ENCODE peak calls at places on chromosomes 6 and 20, in ten cellular contexts. X is nephron progenitor cell, E is upper lobe of right lung, J is K562, H is tibial nerve, Q is H9, I is upper lobe of left lung, T is HFFc6, O is GM10248, L is endothelial cell of umbilical vein. D is an unnamed sample.
A peak's percentile ranks its signal among the peaks of the same experiment; 100 is the strongest.

GRCh38 chr6:143620461-143620860 is 57.3 kb upstream of the PHACTR2 start:
- DNase-seq in X (no peak), E (no peak), J (no peak), H (no peak), Q (no peak), I (no peak), T (no peak), O (no peak), L (no peak), D (no peak)

GRCh38 chr20:42485566-42485965 is 704.1 kb downstream of the PTPRT start:
- DNase-seq in X (no peak), E (no peak), J (no peak), H (no peak), Q (no peak), I (no peak), T (no peak), O (no peak), L (no peak), D (no peak)

GRCh38 chr20:31581391-31581790 is 23.7 kb upstream of the ID1 start:
- DNase-seq in X (no peak), E (no peak), J (no peak), H (no peak), Q (peak; percentile 66), I (no peak), T (no peak), O (no peak), L (no peak), D (no peak)

GRCh38 chr6:167798453-167798852 is 28.3 kb upstream of the AFDN start:
- DNase-seq in X (no peak), E (no peak), J (no peak), H (no peak), Q (no peak), I (no peak), T (no peak), O (no peak), L (no peak), D (no peak)

GRCh38 chr20:14817121-14817520 is 479.7 kb upstream of the FLRT3 start:
- DNase-seq in X (no peak), E (no peak), J (no peak), H (no peak), Q (no peak), I (no peak), T (no peak), O (no peak), L (no peak), D (no peak)

GRCh38 chr6:169843110-169843509 is 91.7 kb downstream of the ERMARD start:
- DNase-seq in X (no peak), E (peak; percentile 26), J (no peak), H (no peak), Q (peak; percentile 15), I (no peak), T (no peak), O (no peak), L (no peak), D (no peak)

GRCh38 chr20:7520361-7520760 is 419.9 kb downstream of the HAO1 start:
- DNase-seq in X (no peak), E (no peak), J (no peak), H (no peak), Q (no peak), I (no peak), T (no peak), O (no peak), L (no peak), D (no peak)

GRCh38 chr20:4091332-4092135 is 76.2 kb upstream of the RNF24 start:
- DNase-seq in X (peak; percentile 71), E (peak; percentile 83), J (peak; percentile 73), H (peak; percentile 46), Q (peak; percentile 83), I (no peak), T (peak; percentile 43), O (peak; percentile 72), L (peak; percentile 48), D (no peak)

GRCh38 chr20:49567421-49568256 is at the start of gene PTGIS:
- DNase-seq in X (peak; percentile 78), E (no peak), J (no peak), H (no peak), Q (peak; percentile 81), I (peak; percentile 88), T (no peak), O (no peak), L (no peak), D (no peak)

GRCh38 chr20:62648318-62648995 is 6.2 kb downstream of the SLCO4A1 start:
- DNase-seq in X (no peak), E (no peak), J (no peak), H (no peak), Q (no peak), I (no peak), T (no peak), O (no peak), L (no peak), D (no peak)

GRCh38 chr20:6504179-6504578 is 263.3 kb upstream of the BMP2 start:
- DNase-seq in X (no peak), E (no peak), J (no peak), H (no peak), Q (no peak), I (no peak), T (no peak), O (no peak), L (no peak), D (no peak)

GRCh38 chr6:111707773-111708172 is 102.1 kb upstream of the TRAF3IP2 start:
- DNase-seq in X (no peak), E (no peak), J (no peak), H (no peak), Q (no peak), I (no peak), T (no peak), O (no peak), L (no peak), D (no peak)

GRCh38 chr20:53122853-53123252 is 150.7 kb downstream of the TSHZ2 start:
- DNase-seq in X (no peak), E (no peak), J (no peak), H (no peak), Q (no peak), I (no peak), T (no peak), O (no peak), L (no peak), D (no peak)

GRCh38 chr6:120771019-120771418 is 563.3 kb downstream of the TBC1D32 start:
- DNase-seq in X (no peak), E (no peak), J (no peak), H (no peak), Q (no peak), I (no peak), T (no peak), O (no peak), L (no peak), D (no peak)

GRCh38 chr20:48440916-48441315 is 386.9 kb downstream of the PREX1 start:
- DNase-seq in X (no peak), E (no peak), J (no peak), H (no peak), Q (no peak), I (no peak), T (no peak), O (no peak), L (no peak), D (no peak)

GRCh38 chr6:54775586-54775985 is 71.0 kb upstream of the FAM83B start:
- DNase-seq in X (no peak), E (no peak), J (no peak), H (no peak), Q (no peak), I (no peak), T (no peak), O (no peak), L (no peak), D (no peak)

GRCh38 chr6:37039958-37040357 is 34.5 kb downstream of the FGD2 start:
- DNase-seq in X (no peak), E (no peak), J (no peak), H (no peak), Q (no peak), I (no peak), T (no peak), O (no peak), L (no peak), D (no peak)

GRCh38 chr20:38434310-38434741 is 802 bp downstream of the SNHG17 start:
- DNase-seq in X (peak; percentile 29), E (no peak), J (peak; percentile 51), H (no peak), Q (no peak), I (peak; percentile 41), T (no peak), O (no peak), L (peak; percentile 50), D (peak; percentile 31)

GRCh38 chr6:28203201-28203600 is 21.9 kb upstream of the ZSCAN9 start:
- DNase-seq in X (no peak), E (no peak), J (no peak), H (no peak), Q (peak; percentile 65), I (no peak), T (no peak), O (no peak), L (no peak), D (no peak)

DNA sequence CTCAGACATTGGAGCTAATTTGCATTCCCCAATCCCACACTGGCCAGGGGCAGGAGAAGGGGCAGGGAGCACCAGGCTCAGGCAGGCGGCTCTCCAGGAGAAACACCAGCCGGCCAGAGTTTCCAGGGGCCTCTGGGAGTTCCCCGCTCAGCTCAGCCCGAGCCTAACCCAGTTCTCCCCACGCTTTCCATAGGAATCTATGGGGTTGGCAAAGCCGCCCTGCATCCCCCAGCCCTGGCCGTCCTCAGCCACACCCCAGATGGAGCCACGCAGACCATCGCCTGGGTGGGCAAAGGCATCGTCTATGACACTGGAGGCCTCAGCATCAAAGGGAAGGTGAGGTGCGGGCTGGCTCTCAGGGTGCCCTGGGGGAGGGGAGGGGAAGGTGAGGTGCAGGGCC is 8.2 kb downstream of the NPEPL1 start:
- DNase-seq in X (no peak), E (peak; percentile 48), J (no peak), H (no peak), Q (peak; percentile 23), I (no peak), T (no peak), O (no peak), L (no peak), D (no peak)
- TF ChIP-seq CTCF in X (no peak), E (no peak), J (no peak), H (no peak), Q (no peak), I (no peak), T (no peak), O (no peak), L (no peak), D (no peak)

GRCh38 chr6:40395066-40395697 is 192.0 kb downstream of the LRFN2 start:
- DNase-seq in X (no peak), E (no peak), J (no peak), H (no peak), Q (peak; percentile 15), I (no peak), T (no peak), O (no peak), L (no peak), D (no peak)
- TF ChIP-seq CTCF in X (no peak), E (no peak), J (no peak), H (no peak), Q (no peak), I (no peak), T (no peak), O (no peak), L (no peak), D (no peak)

GRCh38 chr20:20566523-20566922 is 145.9 kb downstream of the RALGAPA2 start:
- DNase-seq in X (no peak), E (no peak), J (no peak), H (no peak), Q (no peak), I (no peak), T (no peak), O (no peak), L (no peak), D (no peak)
- TF ChIP-seq CTCF in X (no peak), E (no peak), J (no peak), H (no peak), Q (no peak), I (no peak), T (no peak), O (no peak), L (no peak), D (no peak)

GRCh38 chr6:166304106-166304505 is 4.1 kb downstream of the PRR18 start:
- DNase-seq in X (no peak), E (no peak), J (no peak), H (no peak), Q (peak; percentile 53), I (no peak), T (no peak), O (no peak), L (no peak), D (no peak)
- TF ChIP-seq CTCF in X (no peak), E (no peak), J (no peak), H (no peak), Q (peak; percentile 25), I (no peak), T (no peak), O (no peak), L (no peak), D (no peak)

D was measured in activated B cell treated with CpG ODN at 0.5 μM for 24 hours.